ENCODE peak calls at places on chromosomes 6 and 20, in five cellular contexts. One of them, this sample, is unnamed.

GRCh38 chr6:169701218-169701952 is 444 bp downstream of the WDR27 start:
- DNase-seq in H9: no peak
- DNase-seq in IMR-90: no peak
- DNase-seq in neuronal stem cell: no peak
- DNase-seq in mesenchymal stem cell: no peak
- DNase-seq in this sample: peak

GRCh38 chr20:58558483-58559367 is 43.5 kb upstream of the APCDD1L start:
- DNase-seq in mesenchymal stem cell: no peak
- DNase-seq in neuronal stem cell: no peak
- DNase-seq in IMR-90: no peak
- DNase-seq in H9: no peak
- DNase-seq in this sample: no peak

GRCh38 chr6:125507987-125508655 is 206.4 kb upstream of the HDDC2 start:
- DNase-seq in neuronal stem cell: no peak
- DNase-seq in IMR-90: no peak
- DNase-seq in mesenchymal stem cell: peak
- DNase-seq in H9: no peak
- DNase-seq in this sample: no peak

GRCh38 chr20:24987244-24987643 is 5.3 kb downstream of the APMAP start:
- DNase-seq in neuronal stem cell: no peak
- DNase-seq in mesenchymal stem cell: no peak
- DNase-seq in IMR-90: peak
- DNase-seq in H9: peak
- DNase-seq in this sample: no peak

GRCh38 chr6:149984778-149985177 is 21.0 kb downstream of the ULBP1 start:
- DNase-seq in H9: no peak
- DNase-seq in neuronal stem cell: no peak
- DNase-seq in IMR-90: no peak
- DNase-seq in mesenchymal stem cell: no peak
- DNase-seq in this sample: no peak

GRCh38 chr6:112971651-112972050 is 624.5 kb downstream of the RFPL4B start:
- DNase-seq in IMR-90: no peak
- DNase-seq in neuronal stem cell: no peak
- DNase-seq in H9: no peak
- DNase-seq in mesenchymal stem cell: no peak
- DNase-seq in this sample: no peak

GRCh38 chr20:21372016-21372415 is 25.3 kb downstream of the NKX2-4 start:
- DNase-seq in mesenchymal stem cell: no peak
- DNase-seq in H9: no peak
- DNase-seq in IMR-90: no peak
- DNase-seq in neuronal stem cell: no peak
- DNase-seq in this sample: no peak

GRCh38 chr6:13554929-13555333 is 19.5 kb upstream of the SIRT5 start:
- DNase-seq in H9: peak
- DNase-seq in mesenchymal stem cell: peak
- DNase-seq in neuronal stem cell: no peak
- DNase-seq in IMR-90: peak
- DNase-seq in this sample: no peak

GRCh38 chr6:161133973-161134372 is 139.9 kb downstream of the AGPAT4 start:
- DNase-seq in IMR-90: no peak
- DNase-seq in neuronal stem cell: no peak
- DNase-seq in H9: no peak
- DNase-seq in mesenchymal stem cell: no peak
- DNase-seq in this sample: no peak

GRCh38 chr6:127518212-127518709 is 874 bp downstream of the MTCL3 start:
- DNase-seq in neuronal stem cell: peak
- DNase-seq in H9: no peak
- DNase-seq in IMR-90: no peak
- DNase-seq in mesenchymal stem cell: no peak
- DNase-seq in this sample: no peak

GRCh38 chr20:31523361-31524283 is 9.4 kb downstream of the HM13 start:
- DNase-seq in IMR-90: peak
- DNase-seq in H9: no peak
- DNase-seq in neuronal stem cell: no peak
- DNase-seq in mesenchymal stem cell: peak
- DNase-seq in this sample: peak

DNA sequence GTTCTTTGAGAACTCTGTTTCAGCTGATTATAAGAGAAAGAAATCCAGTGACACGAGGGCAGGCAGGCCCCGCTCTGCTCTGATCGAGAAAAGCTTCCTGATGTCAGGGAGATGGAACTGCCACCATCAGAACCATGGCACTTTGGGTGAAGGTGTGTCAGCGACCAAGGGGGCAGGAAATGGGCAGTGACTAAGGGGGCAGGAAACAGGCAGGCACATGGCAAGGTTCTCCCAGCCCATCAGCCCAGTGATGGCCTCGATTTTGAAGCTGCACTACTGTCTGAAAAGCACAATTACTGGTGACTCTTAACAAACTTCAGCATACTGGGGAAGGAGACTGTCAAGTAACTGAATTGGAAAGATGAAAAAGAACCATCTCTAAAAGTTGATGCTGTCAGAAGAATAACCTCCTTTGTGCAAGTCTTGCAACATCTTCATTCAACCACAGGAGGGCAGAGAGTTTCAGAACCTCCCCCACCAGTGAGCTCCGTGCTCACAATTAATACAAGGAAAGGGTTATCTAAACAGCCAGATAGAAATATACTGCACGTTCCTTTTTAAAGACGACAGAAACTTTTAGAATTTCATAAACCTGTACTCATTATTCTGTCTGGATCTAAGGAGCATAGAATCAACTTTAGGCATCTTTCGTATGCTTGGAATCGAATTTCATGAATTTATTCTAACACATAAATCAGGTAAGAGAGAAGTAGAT is 39.1 kb downstream of the TMX4 start:
- DNase-seq in mesenchymal stem cell: peak
- DNase-seq in H9: peak
- DNase-seq in neuronal stem cell: peak
- DNase-seq in IMR-90: peak
- DNase-seq in this sample: no peak
- H3K23ac ChIP-seq in mesenchymal stem cell: no peak
- H3K23ac ChIP-seq in H9: no peak
- H3K23ac ChIP-seq in neuronal stem cell: no peak
- H3K23ac ChIP-seq in IMR-90: no peak
- H3K23ac ChIP-seq in this sample: peak

DNA sequence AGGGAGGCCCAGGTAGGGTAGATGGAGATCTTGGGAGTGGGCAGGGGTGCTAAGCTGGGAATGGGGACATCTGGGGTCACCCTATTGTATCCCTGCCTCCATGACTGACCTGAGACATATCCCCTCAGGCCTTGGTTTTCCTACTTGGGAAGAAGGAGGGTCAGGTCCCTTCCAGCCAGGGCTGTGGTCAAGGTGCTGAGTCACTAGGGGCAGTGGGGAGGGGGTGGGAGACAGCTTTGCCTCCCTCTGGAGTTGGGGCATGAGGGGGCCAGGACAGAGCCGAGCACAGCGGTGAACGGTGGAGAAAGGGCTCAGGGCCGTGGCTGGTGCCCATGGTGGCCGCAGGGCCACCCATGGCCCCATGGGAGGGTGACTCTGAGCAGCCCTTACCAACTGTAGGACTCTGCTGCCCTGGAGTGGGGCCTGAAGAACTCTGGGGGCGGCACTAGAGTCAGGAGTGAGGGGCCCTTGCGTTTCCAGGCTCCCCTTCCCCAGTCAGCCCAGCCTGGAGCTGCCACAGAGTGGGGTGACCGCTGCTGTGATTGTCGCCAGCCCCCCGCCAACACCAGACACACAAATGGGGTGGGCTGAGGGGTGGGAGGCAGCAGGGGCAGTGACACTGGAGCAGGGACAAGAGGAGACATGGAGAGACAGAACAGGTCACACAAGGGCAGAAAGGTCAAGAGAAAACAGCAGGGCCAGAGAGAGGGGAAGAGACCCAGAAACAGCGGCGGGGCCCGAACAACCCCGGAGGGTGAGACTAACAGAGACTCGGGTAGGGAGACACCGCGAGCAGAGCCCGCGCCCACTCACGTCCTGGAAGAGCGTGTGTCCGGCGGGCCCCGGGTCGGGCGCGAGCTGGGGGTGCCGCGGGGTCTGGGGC is 576 bp downstream of the NECAB3 start:
- DNase-seq in mesenchymal stem cell: peak
- DNase-seq in H9: no peak
- DNase-seq in IMR-90: peak
- DNase-seq in neuronal stem cell: no peak
- DNase-seq in this sample: no peak
- H3K23ac ChIP-seq in mesenchymal stem cell: no peak
- H3K23ac ChIP-seq in H9: no peak
- H3K23ac ChIP-seq in IMR-90: peak
- H3K23ac ChIP-seq in neuronal stem cell: peak
- H3K23ac ChIP-seq in this sample: no peak

DNA sequence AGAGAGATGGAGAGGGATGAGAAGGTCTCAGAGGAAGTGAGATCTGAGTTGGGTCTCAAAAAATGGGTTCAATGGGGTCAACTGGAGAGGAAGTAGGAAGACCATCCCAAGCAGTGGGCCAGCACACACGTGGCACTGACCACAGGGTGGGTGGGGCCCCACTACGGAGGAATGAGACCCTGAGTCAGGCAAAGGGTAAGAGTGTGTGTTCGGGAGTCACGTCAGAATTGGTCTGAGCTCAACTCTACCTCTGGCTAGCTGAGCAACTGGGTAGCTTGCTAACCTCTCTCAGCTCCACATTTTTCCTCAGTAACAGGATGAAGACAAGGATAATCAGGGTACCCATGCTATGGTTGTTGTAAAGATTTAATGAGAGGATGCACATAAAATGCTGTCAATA is 79.0 kb downstream of the TRERF1 start:
- DNase-seq in IMR-90: no peak
- DNase-seq in mesenchymal stem cell: no peak
- DNase-seq in H9: no peak
- DNase-seq in neuronal stem cell: no peak
- DNase-seq in this sample: no peak
- H3K23ac ChIP-seq in IMR-90: no peak
- H3K23ac ChIP-seq in mesenchymal stem cell: no peak
- H3K23ac ChIP-seq in H9: no peak
- H3K23ac ChIP-seq in neuronal stem cell: no peak
- H3K23ac ChIP-seq in this sample: no peak

GRCh38 chr6:16404456-16404855 is 166.1 kb downstream of the GMPR start:
- DNase-seq in IMR-90: no peak
- DNase-seq in neuronal stem cell: no peak
- DNase-seq in H9: no peak
- DNase-seq in mesenchymal stem cell: no peak
- DNase-seq in this sample: no peak
- H3K23ac ChIP-seq in IMR-90: peak
- H3K23ac ChIP-seq in neuronal stem cell: no peak
- H3K23ac ChIP-seq in H9: no peak
- H3K23ac ChIP-seq in mesenchymal stem cell: no peak
- H3K23ac ChIP-seq in this sample: no peak

DNA sequence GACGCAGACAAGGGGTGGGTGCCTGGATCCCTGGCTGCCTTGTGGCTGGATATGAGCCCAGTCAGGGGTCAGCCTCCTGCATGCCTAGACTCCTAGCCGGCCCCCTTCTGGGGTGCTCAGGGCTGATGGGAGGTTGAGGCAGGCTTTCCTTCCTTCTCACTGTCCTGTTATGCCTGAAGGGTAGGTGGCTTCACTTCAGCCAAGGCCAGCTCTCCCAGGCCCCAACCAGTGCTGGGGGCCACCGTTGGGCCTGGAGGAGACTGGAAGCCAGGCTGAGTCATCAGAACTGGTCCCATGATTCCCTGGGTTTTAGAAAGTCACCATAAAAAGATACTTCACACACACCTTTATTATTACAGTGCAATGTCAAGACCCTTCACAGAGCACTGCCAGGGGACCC is 2.9 kb upstream of the POU5F1 start:
- DNase-seq in mesenchymal stem cell: no peak
- DNase-seq in H9: no peak
- DNase-seq in neuronal stem cell: no peak
- DNase-seq in IMR-90: no peak
- DNase-seq in this sample: no peak
- H3K23ac ChIP-seq in mesenchymal stem cell: no peak
- H3K23ac ChIP-seq in H9: no peak
- H3K23ac ChIP-seq in neuronal stem cell: peak
- H3K23ac ChIP-seq in IMR-90: no peak
- H3K23ac ChIP-seq in this sample: no peak

DNA sequence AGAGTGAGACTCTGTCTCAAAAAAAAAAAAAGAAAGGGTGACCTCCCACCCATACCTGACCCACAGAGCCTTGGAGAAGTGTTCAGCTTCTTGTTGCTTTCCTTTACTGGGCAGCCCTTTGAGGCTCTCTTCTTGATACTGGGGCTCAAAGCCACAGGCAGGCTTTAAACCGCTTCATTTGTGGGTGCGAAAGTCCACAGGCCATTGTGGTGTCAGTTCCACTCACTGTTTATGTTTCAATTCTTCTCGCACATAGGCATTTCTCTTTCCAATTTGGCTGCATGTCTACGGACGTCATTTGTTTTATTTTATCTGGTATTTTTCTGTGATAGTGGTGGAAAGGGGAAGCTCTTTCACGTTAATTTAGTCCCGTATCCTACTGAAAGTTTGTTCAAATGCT is 34.6 kb downstream of the PPARD start:
- DNase-seq in H9: no peak
- DNase-seq in mesenchymal stem cell: no peak
- DNase-seq in IMR-90: peak
- DNase-seq in neuronal stem cell: no peak
- DNase-seq in this sample: no peak
- H3K23ac ChIP-seq in H9: no peak
- H3K23ac ChIP-seq in mesenchymal stem cell: no peak
- H3K23ac ChIP-seq in IMR-90: peak
- H3K23ac ChIP-seq in neuronal stem cell: no peak
- H3K23ac ChIP-seq in this sample: no peak

GRCh38 chr20:43456809-43457639 is 672 bp upstream of the SRSF6 start:
- DNase-seq in mesenchymal stem cell: peak
- DNase-seq in H9: peak
- DNase-seq in neuronal stem cell: peak
- DNase-seq in IMR-90: peak
- DNase-seq in this sample: peak
- H3K23ac ChIP-seq in mesenchymal stem cell: no peak
- H3K23ac ChIP-seq in H9: no peak
- H3K23ac ChIP-seq in neuronal stem cell: peak
- H3K23ac ChIP-seq in IMR-90: no peak
- H3K23ac ChIP-seq in this sample: no peak

GRCh38 chr6:63660737-63661136 is 25.1 kb downstream of the PHF3 start:
- DNase-seq in IMR-90: no peak
- DNase-seq in H9: no peak
- DNase-seq in mesenchymal stem cell: no peak
- DNase-seq in neuronal stem cell: no peak
- DNase-seq in this sample: no peak
- H3K23ac ChIP-seq in IMR-90: no peak
- H3K23ac ChIP-seq in H9: no peak
- H3K23ac ChIP-seq in mesenchymal stem cell: no peak
- H3K23ac ChIP-seq in neuronal stem cell: no peak
- H3K23ac ChIP-seq in this sample: peak

This sample was measured in trophoblast cell.